ENCODE peak calls at places on chromosome 11, in four cellular contexts. T is mesendoderm, G is GM23248, M is H1. F is an unnamed sample.

GRCh38 chr11:78798567-78799170 is 224.0 kb upstream of the NARS2 start:
- DNase-seq in T (peak; percentile 79), G (peak; percentile 73), M (peak; percentile 86), F (peak; percentile 28)

GRCh38 chr11:61079416-61080150 is 22.7 kb upstream of the CD5 start:
- DNase-seq in T (no peak), G (no peak), M (no peak), F (no peak)

GRCh38 chr11:123062892-123063395 is 1.0 kb upstream of the HSPA8 start:
- DNase-seq in T (peak; percentile 72), G (peak; percentile 73), M (no peak), F (no peak)

GRCh38 chr11:59801981-59802638 is 8.5 kb downstream of the MRPL16 start:
- DNase-seq in T (peak; percentile 91), G (peak; percentile 62), M (no peak), F (no peak)

GRCh38 chr11:66467034-66467659 is 442 bp downstream of the PELI3 start:
- DNase-seq in T (peak; percentile 50), G (peak; percentile 79), M (no peak), F (no peak)

GRCh38 chr11:102800774-102801173 is 2.8 kb upstream of the MMP1 start:
- DNase-seq in T (no peak), G (peak; percentile 30), M (no peak), F (no peak)

GRCh38 chr11:133660202-133660568 is 127.9 kb upstream of the OPCML start:
- DNase-seq in T (no peak), G (no peak), M (no peak), F (no peak)

GRCh38 chr11:6622261-6623171 is 3.3 kb upstream of the TPP1 start:
- DNase-seq in T (no peak), G (no peak), M (no peak), F (no peak)

GRCh38 chr11:63762662-63763505 is 5.7 kb downstream of the ZFTA start:
- DNase-seq in T (peak; percentile 80), G (no peak), M (peak; percentile 77), F (no peak)

GRCh38 chr11:132803436-132803835 is 728.9 kb downstream of the OPCML start:
- DNase-seq in T (no peak), G (peak; percentile 55), M (no peak), F (no peak)

GRCh38 chr11:133968300-133968699 is 11.5 kb upstream of the IGSF9B start:
- DNase-seq in T (peak; percentile 34), G (no peak), M (peak; percentile 71), F (no peak)

GRCh38 chr11:93368022-93368421 is 37.5 kb downstream of the DEUP1 start:
- DNase-seq in T (no peak), G (no peak), M (no peak), F (no peak)

GRCh38 chr11:47545298-47545697 is 7.6 kb downstream of the CELF1 start:
- DNase-seq in T (no peak), G (no peak), M (no peak), F (no peak)

GRCh38 chr11:71129624-71130023 is 122.8 kb downstream of the SHANK2 start:
- DNase-seq in T (no peak), G (peak; percentile 38), M (no peak), F (peak; percentile 22)

GRCh38 chr11:39461065-39461464 is 1998.4 kb downstream of the LRRC4C start:
- DNase-seq in T (no peak), G (no peak), M (no peak), F (no peak)

GRCh38 chr11:116500002-116500832 is 272.6 kb downstream of the BUD13 start:
- DNase-seq in T (no peak), G (no peak), M (no peak), F (no peak)

GRCh38 chr11:15695096-15695721 is 580.5 kb downstream of the INSC start:
- DNase-seq in T (peak; percentile 78), G (no peak), M (no peak), F (no peak)

GRCh38 chr11:128936546-128937275 is 6.0 kb downstream of the TP53AIP1 start:
- DNase-seq in T (peak; percentile 98), G (no peak), M (peak; percentile 65), F (no peak)

GRCh38 chr11:35115688-35116030 is 23.3 kb upstream of the CD44 start:
- DNase-seq in T (no peak), G (no peak), M (no peak), F (no peak)

GRCh38 chr11:56611174-56611573 is 3.5 kb downstream of the OR5M1 start:
- DNase-seq in T (no peak), G (no peak), M (no peak), F (no peak)

GRCh38 chr11:22666700-22667439 is 459 bp downstream of the GAS2 start:
- DNase-seq in T (peak; percentile 69), G (peak; percentile 20), M (peak; percentile 77), F (no peak)

GRCh38 chr11:88831303-88831890 is 234.4 kb downstream of the GRM5 start:
- DNase-seq in T (no peak), G (no peak), M (no peak), F (no peak)

GRCh38 chr11:6327806-6328205 is 7.5 kb upstream of the CAVIN3 start:
- DNase-seq in T (no peak), G (no peak), M (no peak), F (no peak)

GRCh38 chr11:90179923-90180322 is 42.9 kb downstream of the CHORDC1 start:
- DNase-seq in T (no peak), G (no peak), M (no peak), F (no peak)

GRCh38 chr11:70480711-70481110 is 82.4 kb downstream of the CTTN start:
- DNase-seq in T (no peak), G (no peak), M (no peak), F (no peak)

GRCh38 chr11:61126266-61126665 is 24.0 kb downstream of the CD5 start:
- DNase-seq in T (no peak), G (no peak), M (peak; percentile 52), F (no peak)

GRCh38 chr11:120522021-120522420 is 10.5 kb downstream of the GRIK4 start:
- DNase-seq in T (no peak), G (no peak), M (no peak), F (no peak)
- H3K4me3 ChIP-seq in T (no peak overlapping the region), G (no peak overlapping the region), M (no peak overlapping the region), F (no peak overlapping the region)

DNA sequence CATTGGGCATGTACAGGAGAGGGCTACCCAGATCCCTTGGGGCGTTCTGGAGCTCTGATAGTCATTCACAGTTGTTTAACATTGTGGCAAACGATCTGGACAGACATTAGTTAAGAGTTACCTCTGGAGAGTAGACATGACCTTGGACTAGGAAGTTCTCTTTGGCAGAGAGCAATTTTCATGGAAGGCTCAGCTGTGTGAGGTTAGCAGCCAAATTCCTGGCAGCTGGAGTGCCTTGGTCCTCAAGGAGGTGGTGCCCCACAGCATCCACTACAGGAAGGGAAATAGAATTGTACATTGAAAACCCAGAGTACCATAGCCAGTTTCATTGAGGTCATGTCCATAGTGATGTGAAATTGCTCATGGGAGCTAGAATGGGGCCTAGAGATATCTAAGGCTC is 82.8 kb downstream of the BLID start:
- DNase-seq in T (no peak), G (no peak), M (no peak), F (no peak)
- H3K4me3 ChIP-seq in T (no peak overlapping the region), G (no peak overlapping the region), M (no peak overlapping the region), F (no peak overlapping the region)

GRCh38 chr11:8686325-8686724 is 3.7 kb downstream of the RPL27A start:
- DNase-seq in T (no peak), G (no peak), M (no peak), F (no peak)
- H3K4me3 ChIP-seq in T (no peak overlapping the region), G (no peak overlapping the region), M (no peak overlapping the region), F (no peak overlapping the region)

DNA sequence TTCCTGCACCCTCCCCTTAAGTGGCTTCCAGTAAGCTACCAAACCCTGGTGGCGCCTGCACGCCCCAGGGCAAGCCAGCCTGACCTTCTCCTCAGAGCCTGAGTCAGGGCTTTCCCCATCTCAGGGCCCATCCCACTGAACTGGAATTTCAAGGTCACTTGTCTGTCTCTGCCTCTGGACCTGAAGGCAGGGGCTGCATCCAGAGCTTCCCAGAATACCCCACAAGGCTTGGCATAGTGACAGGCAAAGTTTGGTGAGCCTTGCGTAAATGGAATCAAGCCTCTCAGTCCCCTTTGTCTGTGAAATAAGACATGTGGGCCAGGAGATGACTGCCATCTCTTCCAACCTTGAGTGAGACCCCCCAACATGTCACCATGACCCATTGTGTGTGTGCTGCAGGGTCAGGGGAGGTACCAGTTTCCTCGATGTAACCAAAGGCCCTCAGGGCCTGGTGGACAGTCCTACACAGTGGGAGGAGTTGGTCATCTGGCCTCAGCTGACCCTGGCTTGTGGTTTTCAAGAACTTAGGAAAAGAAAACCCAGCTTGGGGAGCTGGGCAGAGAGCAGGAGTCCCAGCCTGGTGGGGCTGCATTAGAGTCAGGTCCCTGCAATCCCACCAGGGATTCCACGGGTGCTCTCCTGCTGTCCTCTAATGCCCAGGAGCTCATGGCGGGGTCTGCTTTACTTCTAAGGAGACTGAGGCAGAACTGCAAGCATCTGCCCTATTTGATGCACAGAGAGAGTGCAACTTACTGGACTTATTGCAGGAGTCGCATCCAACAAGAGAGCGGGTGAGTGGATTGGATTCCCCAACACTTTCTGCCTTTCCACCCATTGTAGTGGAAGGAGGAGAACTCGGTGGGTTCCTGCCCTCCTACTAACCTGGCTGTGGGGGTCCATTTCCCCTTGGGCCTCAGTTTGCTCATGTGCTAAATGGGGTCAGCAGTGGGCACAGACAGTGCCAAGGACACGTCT is 8.8 kb downstream of the ALX4 start:
- DNase-seq in T (no peak), G (no peak), M (no peak), F (no peak)
- H3K4me3 ChIP-seq in T (no peak overlapping the region), G (no peak overlapping the region), M (no peak overlapping the region), F (no peak overlapping the region)

GRCh38 chr11:85809191-85809590 is 1.8 kb downstream of the SYTL2 start:
- DNase-seq in T (no peak), G (no peak), M (no peak), F (no peak)
- H3K4me3 ChIP-seq in T (no peak overlapping the region), G (no peak overlapping the region), M (no peak overlapping the region), F (no peak overlapping the region)

F was measured in Jurkat, Clone E6-1.